ENCODE peak calls at places on chromosomes 12 and 14, in eight cellular contexts. U, H, W, M, C, I, J and T are unnamed samples.

GRCh38 chr14:51619551-51619950 is 32.2 kb upstream of the FRMD6 start:
- DNase-seq in J (no peak), C (no peak), U (no peak), I (no peak), M (no peak), W (no peak), H (no peak), T (no peak)

GRCh38 chr12:1644113-1644512 is 15.1 kb downstream of the WNT5B start:
- DNase-seq in I (no peak), J (no peak), M (no peak), W (no peak), U (no peak), C (no peak), H (no peak), T (no peak)

GRCh38 chr12:47954467-47955045 is 8.8 kb upstream of the TMEM106C start:
- DNase-seq in J (no peak), M (no peak), I (no peak), W (no peak), H (no peak), C (no peak), U (no peak), T (no peak)

GRCh38 chr12:48197549-48197966 is 5.5 kb downstream of the OR10AD1 start:
- DNase-seq in H (peak), C (peak), I (peak), M (peak), U (peak), J (peak), W (no peak), T (no peak)

GRCh38 chr12:46627686-46628085 is 198.1 kb downstream of the SLC38A4 start:
- DNase-seq in I (no peak), C (no peak), H (no peak), M (no peak), U (no peak), J (no peak), W (no peak), T (no peak)

GRCh38 chr14:83473416-83473815 is 1939.8 kb upstream of the SEL1L start:
- DNase-seq in W (no peak), C (no peak), J (peak), H (peak), U (no peak), M (no peak), I (no peak), T (no peak)

GRCh38 chr14:104592292-104592672 is 12.3 kb downstream of the TMEM179 start:
- DNase-seq in C (no peak), U (no peak), H (no peak), J (no peak), M (no peak), I (no peak), W (no peak), T (no peak)

GRCh38 chr12:23253191-23253590 is 628.2 kb downstream of the ETNK1 start:
- DNase-seq in H (no peak), J (no peak), I (no peak), W (no peak), U (no peak), M (no peak), C (no peak), T (no peak)

GRCh38 chr14:105082703-105083102 is 17.5 kb upstream of the GPR132 start:
- DNase-seq in U (no peak), I (no peak), H (no peak), C (no peak), W (no peak), M (no peak), J (no peak), T (no peak)

GRCh38 chr12:2982361-2982760 is 23.2 kb downstream of the TEAD4 start:
- DNase-seq in U (no peak), M (no peak), H (no peak), I (no peak), W (no peak), J (no peak), C (no peak), T (no peak)

GRCh38 chr12:55934343-55934742 is 3.4 kb downstream of the DGKA start:
- DNase-seq in W (no peak), C (no peak), J (peak), U (no peak), M (no peak), H (peak), I (no peak), T (no peak)

GRCh38 chr12:115000038-115000437 is 316.1 kb upstream of the TBX3 start:
- DNase-seq in J (peak), C (no peak), W (no peak), U (peak), H (peak), I (peak), M (no peak), T (no peak)

GRCh38 chr14:24690492-24690891 is 56.5 kb upstream of the GZMB start:
- DNase-seq in J (no peak), U (no peak), H (no peak), M (no peak), W (no peak), C (no peak), I (no peak), T (no peak)

GRCh38 chr14:81286574-81287370 is 66.0 kb upstream of the GTF2A1 start:
- DNase-seq in H (no peak), J (peak), W (no peak), U (no peak), M (no peak), I (no peak), C (no peak), T (no peak)

GRCh38 chr14:80901260-80901659 is 40.3 kb downstream of the CEP128 start:
- DNase-seq in H (no peak), M (no peak), W (no peak), J (no peak), I (no peak), U (no peak), C (no peak), T (no peak)

GRCh38 chr12:105995986-105996385 is 142.8 kb downstream of the NUAK1 start:
- DNase-seq in U (no peak), H (no peak), I (no peak), J (no peak), M (no peak), W (peak), C (no peak), T (no peak)

GRCh38 chr12:11801643-11802042 is 152.2 kb downstream of the ETV6 start:
- DNase-seq in H (no peak), W (no peak), C (no peak), I (no peak), M (no peak), U (no peak), J (no peak), T (no peak)

GRCh38 chr12:122836027-122836921 is 1.0 kb downstream of the HIP1R start:
- DNase-seq in M (peak), C (peak), U (no peak), H (peak), I (no peak), W (no peak), J (no peak), T (no peak)

GRCh38 chr12:67430708-67431335 is 161.7 kb downstream of the CAND1 start:
- DNase-seq in I (no peak), C (no peak), U (no peak), W (no peak), J (peak), H (peak), M (peak), T (no peak)
- TF ChIP-seq CTCF in I (no peak), C (no peak), U (no peak), W (no peak), J (peak), H (no peak), M (no peak), T (peak)

GRCh38 chr12:51890135-51890464 is 2.2 kb downstream of the ANKRD33 start:
- DNase-seq in W (no peak), U (no peak), J (no peak), M (no peak), H (no peak), C (no peak), I (no peak), T (no peak)
- TF ChIP-seq CTCF in W (no peak), U (no peak), J (no peak), M (no peak), H (no peak), C (no peak), I (no peak), T (no peak)

GRCh38 chr12:4648499-4649357 is at the start of the genes AKAP3 and NDUFA9:
- DNase-seq in J (peak), M (peak), H (peak), U (peak), C (peak), I (peak), W (peak), T (peak)

GRCh38 chr12:4649358-4649661 is 396 bp downstream of the NDUFA9 start:
- DNase-seq in U (no peak), I (no peak), M (no peak), W (no peak), J (no peak), H (no peak), C (no peak), T (no peak)

GRCh38 chr12:4645023-4645422 is 3.8 kb downstream of the AKAP3 start:
- DNase-seq in H (no peak), W (no peak), M (no peak), I (no peak), C (no peak), U (no peak), J (no peak), T (no peak)

GRCh38 chr12:4648099-4648498 is 752 bp downstream of the AKAP3 start:
- DNase-seq in J (peak), U (no peak), I (no peak), H (peak), C (no peak), W (no peak), M (no peak), T (no peak)

DNA sequence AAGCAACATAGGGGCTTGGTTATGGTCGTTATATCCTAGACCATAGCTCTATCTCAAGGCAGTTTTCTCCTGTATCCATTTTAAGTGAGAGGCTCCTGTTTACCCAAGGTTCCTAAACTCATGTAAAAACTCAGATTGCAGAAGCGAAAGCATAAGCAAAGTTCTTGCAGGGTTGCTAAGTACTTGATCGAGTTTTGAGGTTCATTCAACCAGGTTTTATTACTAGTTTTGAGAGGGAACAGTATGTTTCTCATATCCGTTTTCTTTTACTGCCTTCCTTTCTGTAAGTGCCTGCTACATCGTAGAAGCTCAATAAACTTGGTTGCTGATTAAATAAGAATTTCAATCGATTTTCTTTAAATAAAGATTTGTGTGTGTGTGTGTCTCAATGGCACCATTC is 5.1 kb downstream of the AKAP3 start:
- DNase-seq in I (no peak), J (no peak), M (no peak), W (no peak), U (no peak), H (no peak), C (peak), T (no peak)
- TF ChIP-seq CTCF in I (no peak), J (no peak), M (no peak), W (no peak), U (no peak), H (no peak), C (no peak), T (no peak)

GRCh38 chr12:120650249-120650690 is 9.8 kb downstream of the CABP1 start:
- DNase-seq in J (no peak), W (no peak), C (no peak), M (no peak), I (no peak), H (no peak), U (no peak), T (no peak)

GRCh38 chr12:120647375-120647755 is 6.9 kb downstream of the CABP1 start:
- DNase-seq in C (no peak), J (no peak), W (no peak), I (no peak), M (no peak), U (no peak), H (no peak), T (no peak)

GRCh38 chr12:120651821-120652220 is 11.4 kb downstream of the CABP1 start:
- DNase-seq in M (no peak), H (peak), W (no peak), J (peak), C (no peak), I (no peak), U (no peak), T (no peak)

GRCh38 chr12:120652671-120653435 is 12.4 kb downstream of the CABP1 start:
- DNase-seq in W (no peak), H (no peak), I (no peak), J (no peak), U (no peak), M (no peak), C (no peak), T (no peak)

DNA sequence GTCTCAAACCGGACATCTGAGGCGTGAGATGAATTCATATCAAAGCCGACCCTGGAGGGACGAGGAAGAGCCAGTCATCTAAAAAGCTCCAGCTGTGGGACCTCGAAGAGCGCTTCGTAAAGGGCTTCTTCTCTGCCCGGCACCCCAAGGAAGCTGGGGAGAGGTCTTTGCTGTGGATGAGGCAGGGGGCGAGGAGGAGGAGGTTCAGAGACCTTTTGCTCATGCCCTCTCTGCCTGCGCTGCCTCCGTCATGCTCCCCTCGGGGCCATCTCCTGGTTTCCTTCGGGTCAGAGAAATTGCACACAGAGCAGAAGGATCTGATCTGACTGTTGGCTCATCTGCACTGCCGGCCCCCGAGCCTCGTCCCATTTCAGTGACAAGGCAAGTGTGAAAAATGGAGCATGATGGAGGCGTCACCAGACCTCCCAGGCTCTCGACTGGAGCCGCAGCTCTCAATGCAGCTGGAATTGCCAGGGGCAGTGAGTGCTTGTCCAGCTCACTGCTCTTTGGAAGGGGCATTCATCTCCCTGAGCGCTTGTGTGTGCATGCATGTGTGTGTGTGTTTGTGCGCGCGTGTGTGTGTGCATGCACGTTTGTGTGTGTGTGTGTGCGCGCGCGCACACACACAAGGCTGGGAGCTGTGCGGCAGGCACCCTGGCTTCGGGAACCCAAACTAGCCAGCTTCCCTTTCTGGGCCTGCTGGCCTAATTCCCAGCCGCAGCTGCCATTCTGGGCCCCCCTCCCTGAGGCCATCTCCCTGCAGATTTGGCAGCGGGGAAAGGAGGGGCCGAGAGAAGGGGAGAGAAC is 9.2 kb downstream of the CABP1 start:
- DNase-seq in C (no peak), M (no peak), J (no peak), I (peak), U (no peak), W (no peak), H (no peak), T (no peak)
- TF ChIP-seq CTCF in C (no peak), M (no peak), J (no peak), I (no peak), U (no peak), W (no peak), H (no peak), T (peak)

GRCh38 chr12:31959701-31960391 is 631 bp downstream of the RESF1 start:
- DNase-seq in M (peak), U (no peak), W (peak), H (peak), C (peak), I (peak), J (peak), T (no peak)
- TF ChIP-seq CTCF in M (no peak), U (peak), W (peak), H (no peak), C (peak), I (peak), J (peak), T (peak)